ENCODE peak calls at places on chromosomes 4 and X, in four cellular contexts. R is mucosa of descending colon, B is fibroblast of lung, Q is foreskin keratinocyte. W is an unnamed sample.
A peak's percentile ranks its signal among the peaks of the same experiment; 100 is the strongest.

GRCh38 chr4:181147421-181147951 is 1095.7 kb upstream of the TENM3 start:
- DNase-seq in R (no peak), B (no peak), Q (no peak), W (no peak)

GRCh38 chr4:69167300-69167699 is 47.2 kb downstream of the UGT2B11 start:
- DNase-seq in R (no peak), B (no peak), Q (peak; percentile 2), W (no peak)

GRCh38 chrX:18491601-18492000 is 66.2 kb downstream of the CDKL5 start:
- DNase-seq in R (no peak), B (no peak), Q (no peak), W (no peak)

GRCh38 chrX:139126493-139126892 is 404.0 kb upstream of the F9 start:
- DNase-seq in R (no peak), B (no peak), Q (no peak), W (peak; percentile 54)

GRCh38 chrX:66751136-66751782 is 112.4 kb upstream of the EDA2R start:
- DNase-seq in R (no peak), B (no peak), Q (no peak), W (no peak)

GRCh38 chr4:99301376-99302164 is 10.8 kb upstream of the ADH1A start:
- DNase-seq in R (no peak), B (peak; percentile 91), Q (no peak), W (no peak)

GRCh38 chrX:72046447-72046846 is 85.3 kb downstream of the RTL5 start:
- DNase-seq in R (no peak), B (no peak), Q (no peak), W (no peak)

GRCh38 chrX:21745756-21746155 is 12.2 kb downstream of the SMPX start:
- DNase-seq in R (no peak), B (peak; percentile 40), Q (no peak), W (no peak)

GRCh38 chr4:182465979-182466378 is 222.8 kb downstream of the TENM3 start:
- DNase-seq in R (no peak), B (no peak), Q (no peak), W (no peak)

GRCh38 chr4:97953171-97953570 is 190.1 kb downstream of the STPG2 start:
- DNase-seq in R (no peak), B (no peak), Q (no peak), W (no peak)

GRCh38 chr4:145956288-145956890 is 17.8 kb upstream of the ZNF827 start:
- DNase-seq in R (no peak), B (peak; percentile 52), Q (peak; percentile 16), W (no peak)

GRCh38 chrX:41384041-41384705 is 50.2 kb downstream of the DDX3X start:
- DNase-seq in R (peak; percentile 78), B (peak; percentile 92), Q (peak; percentile 67), W (peak; percentile 42)

GRCh38 chrX:132046533-132046932 is 23.4 kb downstream of the STK26 start:
- DNase-seq in R (no peak), B (no peak), Q (no peak), W (no peak)

GRCh38 chrX:3548743-3549441 is 164.6 kb downstream of the PRKX start:
- DNase-seq in R (no peak), B (peak; percentile 80), Q (peak; percentile 35), W (no peak)

GRCh38 chrX:110178179-110178865 is 139.6 kb downstream of the AMMECR1 start:
- DNase-seq in R (no peak), B (no peak), Q (no peak), W (no peak)

GRCh38 chrX:1582686-1583437 is 8.5 kb upstream of the AKAP17A start:
- DNase-seq in R (no peak), B (no peak), Q (peak; percentile 46), W (no peak)

GRCh38 chr4:75995727-75996126 is 5.0 kb upstream of the SDAD1 start:
- DNase-seq in R (no peak), B (peak; percentile 74), Q (peak; percentile 54), W (no peak)

GRCh38 chr4:174828845-174829701 is at the start of gene GLRA3:
- DNase-seq in R (peak; percentile 60), B (peak; percentile 25), Q (peak; percentile 8), W (peak; percentile 53)

GRCh38 chrX:155035688-155036087 is 9.0 kb downstream of the FUNDC2 start:
- DNase-seq in R (no peak), B (no peak), Q (no peak), W (no peak)

GRCh38 chrX:152025656-152026440 is 51.4 kb upstream of the GABRE start:
- DNase-seq in R (no peak), B (no peak), Q (peak; percentile 15), W (no peak)

GRCh38 chr4:172055498-172055897 is 242.3 kb downstream of the GALNTL6 start:
- DNase-seq in R (no peak), B (no peak), Q (no peak), W (no peak)

GRCh38 chr4:2254665-2255500 is 7.0 kb downstream of the MXD4 start:
- DNase-seq in R (peak; percentile 36), B (no peak), Q (no peak), W (peak; percentile 35)

GRCh38 chr4:12723849-12724447 is 760.2 kb downstream of the RAB28 start:
- DNase-seq in R (no peak), B (no peak), Q (peak; percentile 3), W (no peak)

GRCh38 chrX:51569561-51569960 is 49.2 kb downstream of the CENPVL3 start:
- DNase-seq in R (no peak), B (no peak), Q (peak; percentile 13), W (no peak)

GRCh38 chr4:2337131-2337723 is 75.3 kb upstream of the MXD4 start:
- DNase-seq in R (no peak), B (no peak), Q (no peak), W (peak; percentile 4)

GRCh38 chrX:123140904-123141303 is 43.2 kb upstream of the GRIA3 start:
- DNase-seq in R (no peak), B (no peak), Q (no peak), W (no peak)
- H3K4me1 ChIP-seq in R (no peaks in the 10 kb centered on the region), B (no peaks in the 10 kb centered on the region), Q (no peaks in the 10 kb centered on the region), W (no peaks in the 10 kb centered on the region)

GRCh38 chr4:10115657-10116624 is 658 bp downstream of the WDR1 start:
- DNase-seq in R (peak; percentile 93), B (no peak), Q (peak; percentile 62), W (peak; percentile 32)
- H3K4me1 ChIP-seq in R (peaks cover 33% of the 10 kb centered on the region), B (peaks cover 10% of the 10 kb centered on the region), Q (peaks cover 7% of the 10 kb centered on the region), W (peaks cover 6% of the 10 kb centered on the region)

DNA sequence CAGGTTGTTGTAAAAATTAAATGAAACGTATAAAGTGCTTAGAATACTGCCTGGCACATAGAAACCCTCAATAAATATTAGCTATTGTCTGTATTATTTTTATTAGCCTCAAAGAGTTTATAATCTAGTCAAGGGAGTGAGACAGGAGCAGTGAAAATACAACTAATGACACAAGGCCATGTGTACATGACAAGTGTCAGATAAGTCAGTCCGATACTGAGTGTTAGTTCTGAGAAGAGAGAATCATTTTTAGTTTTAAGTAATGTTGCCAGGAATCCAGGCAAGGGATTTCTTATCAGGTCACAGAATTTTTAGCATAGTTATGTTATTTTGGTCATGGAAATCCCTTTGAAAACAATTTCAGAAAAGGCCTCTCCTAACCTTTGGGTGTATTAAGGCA is 35.9 kb downstream of the PPARGC1A start:
- DNase-seq in R (no peak), B (no peak), Q (no peak), W (no peak)
- H3K4me1 ChIP-seq in R (peaks cover 20% of the 10 kb centered on the region), B (peaks cover 3% of the 10 kb centered on the region), Q (no peaks in the 10 kb centered on the region), W (no peaks in the 10 kb centered on the region)

GRCh38 chr4:10108818-10109783 is 7.5 kb downstream of the WDR1 start:
- DNase-seq in R (peak; percentile 49), B (no peak), Q (peak; percentile 95), W (no peak)
- H3K4me1 ChIP-seq in R (peaks cover 71% of the 10 kb centered on the region), B (peaks cover 42% of the 10 kb centered on the region), Q (peaks cover 38% of the 10 kb centered on the region), W (no peaks in the 10 kb centered on the region)

DNA sequence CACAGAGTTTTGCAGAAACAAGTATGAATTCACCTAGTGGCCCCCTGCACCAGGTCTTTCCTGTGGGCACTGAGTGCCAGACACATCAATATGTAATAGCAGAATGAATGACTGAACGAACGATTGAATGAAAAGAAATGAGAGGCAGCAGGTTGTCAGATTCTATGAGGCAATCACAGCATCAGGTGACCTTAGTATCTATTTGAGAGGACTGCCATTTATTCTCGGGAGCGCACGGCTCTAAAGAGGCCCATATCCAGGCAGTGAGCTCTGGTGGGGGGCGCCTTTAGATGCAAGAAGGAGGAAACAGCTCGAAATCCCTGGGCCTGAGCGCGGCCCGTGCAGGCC is 529 bp upstream of the SLC25A4 start:
- DNase-seq in R (no peak), B (peak; percentile 9), Q (no peak), W (no peak)
- H3K4me1 ChIP-seq in R (peaks cover 6% of the 10 kb centered on the region), B (peaks cover 4% of the 10 kb centered on the region), Q (peaks cover 5% of the 10 kb centered on the region), W (peaks cover 6% of the 10 kb centered on the region)

DNA sequence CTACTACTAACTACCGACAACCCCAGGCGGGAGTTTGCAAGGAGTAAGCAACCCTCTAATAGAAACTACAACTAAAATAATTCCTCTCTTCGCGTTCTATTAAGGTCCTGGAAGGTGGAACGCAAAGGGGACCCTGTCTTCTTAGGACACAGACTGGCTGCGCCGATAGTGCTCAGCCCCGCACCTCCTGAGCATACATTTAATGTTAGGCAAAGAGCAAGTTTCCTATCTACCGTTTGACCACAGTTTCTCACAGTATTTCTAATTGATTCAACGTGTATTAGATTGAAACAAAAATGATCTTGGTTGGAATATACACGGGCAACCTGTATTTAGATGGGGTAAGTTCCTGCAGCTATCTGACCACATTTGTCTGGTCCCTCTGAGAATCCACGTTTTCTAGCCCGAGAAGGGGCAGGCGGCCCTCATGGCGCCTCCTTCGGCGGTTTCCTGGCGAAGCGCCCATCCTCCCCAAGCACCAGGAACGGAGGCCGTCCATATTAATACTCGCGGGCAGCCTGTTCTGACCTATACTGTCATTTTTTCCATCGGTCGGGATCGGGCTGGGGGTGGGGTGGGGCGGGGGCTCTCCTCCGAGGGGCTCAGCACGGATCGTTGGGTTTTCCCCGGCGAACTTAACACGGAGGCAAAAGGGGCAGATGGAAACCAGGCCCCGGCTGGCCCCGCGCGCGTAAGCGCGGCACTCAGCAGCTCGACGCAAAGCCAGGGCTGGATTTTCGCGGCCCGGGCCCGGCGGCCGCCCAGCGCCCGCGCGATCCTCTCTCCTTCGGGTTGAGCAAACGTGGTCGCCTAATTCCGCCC is 77.0 kb upstream of the BCOR start:
- DNase-seq in R (peak; percentile 71), B (peak; percentile 55), Q (no peak), W (no peak)
- H3K4me1 ChIP-seq in R (no peaks in the 10 kb centered on the region), B (no peaks in the 10 kb centered on the region), Q (no peaks in the 10 kb centered on the region), W (no peaks in the 10 kb centered on the region)

DNA sequence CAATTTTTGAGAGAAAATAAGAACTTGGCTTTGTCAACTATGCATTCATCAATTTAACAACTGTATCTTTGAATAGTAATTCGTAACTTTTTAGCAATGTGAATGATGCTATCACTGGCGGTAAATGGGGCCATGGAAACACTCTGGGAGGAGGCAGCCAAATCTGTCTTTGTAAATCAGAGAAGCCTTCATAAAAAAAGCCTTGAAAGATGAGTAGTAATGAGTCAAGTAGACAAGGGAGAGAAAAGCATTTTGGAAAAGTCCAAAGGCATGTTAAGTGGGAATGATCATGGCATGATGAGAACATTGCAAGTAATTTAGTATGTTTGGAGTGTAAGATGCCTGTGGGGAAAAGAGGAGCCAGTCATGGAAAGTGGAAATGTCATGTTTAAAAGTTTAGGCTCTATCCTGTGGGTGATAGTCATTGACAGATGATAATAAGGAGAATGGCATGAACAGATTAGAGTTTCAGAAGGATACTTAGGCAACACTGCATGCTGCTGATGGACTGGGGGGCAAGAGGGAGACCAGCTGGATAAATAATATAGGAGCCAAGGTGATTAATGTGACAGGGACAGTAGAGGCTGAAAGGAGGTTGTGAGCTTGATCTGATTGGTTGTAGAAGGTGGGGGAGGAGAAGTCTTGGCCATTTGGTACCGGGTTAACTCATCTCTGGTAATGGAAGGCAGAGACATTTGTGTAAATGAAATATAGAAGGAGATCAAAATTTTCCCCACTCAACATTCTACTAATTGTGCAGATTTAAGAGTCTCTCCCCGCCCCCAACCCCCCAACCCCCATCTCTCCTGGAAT is 16.3 kb downstream of the SPRY1 start:
- DNase-seq in R (no peak), B (no peak), Q (peak; percentile 43), W (no peak)
- H3K4me1 ChIP-seq in R (peaks cover 22% of the 10 kb centered on the region), B (peaks cover 7% of the 10 kb centered on the region), Q (peaks cover 11% of the 10 kb centered on the region), W (no peaks in the 10 kb centered on the region)